ENCODE peak calls at places on chromosome 1, in nine cellular contexts. T is WTC11, S is NB4, I is AG10803, W is esophagus squamous epithelium, R is kidney epithelial cell, X is Calu3, U is heart left ventricle, N is AG09319. C is an unnamed sample.
A peak's percentile ranks its signal among the peaks of the same experiment; 100 is the strongest.

GRCh38 chr1:231209531-231209930 is 31.5 kb upstream of the GNPAT start:
- DNase-seq in S (no peak), X (no peak), R (no peak), N (no peak), T (no peak), U (no peak), W (no peak), I (no peak), C (no peak)

GRCh38 chr1:43545686-43546387 is 15.2 kb downstream of the PTPRF start:
- DNase-seq in W (no peak), X (peak; percentile 77), U (no peak), S (peak; percentile 25), N (no peak), R (no peak), T (peak; percentile 98), I (no peak), C (no peak)

GRCh38 chr1:22332166-22332717 is 119.4 kb upstream of the ZBTB40 start:
- DNase-seq in T (no peak), N (no peak), S (no peak), R (no peak), U (no peak), X (no peak), I (no peak), W (no peak), C (no peak)

GRCh38 chr1:19308509-19308907 is 3.4 kb downstream of the AKR7A2 start:
- DNase-seq in T (no peak), S (no peak), N (no peak), I (no peak), X (no peak), R (no peak), U (no peak), W (no peak), C (no peak)

GRCh38 chr1:183355181-183355580 is 63.0 kb downstream of the NMNAT2 start:
- DNase-seq in R (no peak), I (no peak), N (no peak), U (no peak), X (no peak), S (no peak), T (no peak), W (no peak), C (no peak)

GRCh38 chr1:232226197-232226681 is 403.7 kb downstream of the SIPA1L2 start:
- DNase-seq in W (no peak), S (peak; percentile 43), R (peak; percentile 39), X (no peak), U (no peak), N (peak; percentile 18), I (peak; percentile 69), T (peak; percentile 57), C (no peak)

GRCh38 chr1:172089768-172090510 is 248.6 kb downstream of the DNM3 start:
- DNase-seq in R (peak; percentile 37), T (peak; percentile 71), X (peak; percentile 83), U (peak; percentile 14), N (peak; percentile 16), W (no peak), S (peak; percentile 6), I (peak; percentile 42), C (no peak)

GRCh38 chr1:109112056-109112651 is 1.8 kb upstream of the ELAPOR1 start:
- DNase-seq in W (no peak), I (peak; percentile 61), S (peak; percentile 68), R (no peak), N (no peak), T (no peak), U (no peak), X (no peak), C (no peak)

GRCh38 chr1:185776521-185776920 is 42.3 kb downstream of the HMCN1 start:
- DNase-seq in R (no peak), X (no peak), S (no peak), T (no peak), U (no peak), N (no peak), I (peak; percentile 32), W (no peak), C (no peak)

GRCh38 chr1:246114369-246114768 is 392.7 kb downstream of the SMYD3 start:
- DNase-seq in R (no peak), W (no peak), X (no peak), T (no peak), S (no peak), N (no peak), U (no peak), I (no peak), C (no peak)

GRCh38 chr1:3393987-3394920 is 60.2 kb upstream of the ARHGEF16 start:
- DNase-seq in R (no peak), W (no peak), T (no peak), U (peak; percentile 40), I (no peak), X (no peak), N (no peak), S (no peak), C (no peak)

GRCh38 chr1:3390291-3390690 is 64.2 kb upstream of the ARHGEF16 start:
- DNase-seq in U (no peak), I (no peak), R (no peak), S (no peak), T (no peak), W (no peak), X (no peak), N (no peak), C (no peak)

GRCh38 chr1:3389093-3389833 is 65.2 kb upstream of the ARHGEF16 start:
- DNase-seq in R (no peak), S (peak; percentile 33), U (no peak), T (no peak), I (no peak), N (no peak), X (no peak), W (no peak), C (no peak)

GRCh38 chr1:3393024-3393986 is 61.2 kb upstream of the ARHGEF16 start:
- DNase-seq in X (no peak), I (no peak), R (no peak), W (no peak), T (peak; percentile 47), S (no peak), U (peak; percentile 72), N (no peak), C (no peak)

GRCh38 chr1:3391711-3392110 is 62.8 kb upstream of the ARHGEF16 start:
- DNase-seq in X (no peak), T (peak; percentile 56), I (no peak), W (no peak), N (no peak), S (no peak), U (no peak), R (no peak), C (no peak)
- TF ChIP-seq CTCF in X (no peak), T (no peak), I (no peak), W (no peak), N (no peak), S (no peak), U (no peak), R (no peak), C (no peak)

DNA sequence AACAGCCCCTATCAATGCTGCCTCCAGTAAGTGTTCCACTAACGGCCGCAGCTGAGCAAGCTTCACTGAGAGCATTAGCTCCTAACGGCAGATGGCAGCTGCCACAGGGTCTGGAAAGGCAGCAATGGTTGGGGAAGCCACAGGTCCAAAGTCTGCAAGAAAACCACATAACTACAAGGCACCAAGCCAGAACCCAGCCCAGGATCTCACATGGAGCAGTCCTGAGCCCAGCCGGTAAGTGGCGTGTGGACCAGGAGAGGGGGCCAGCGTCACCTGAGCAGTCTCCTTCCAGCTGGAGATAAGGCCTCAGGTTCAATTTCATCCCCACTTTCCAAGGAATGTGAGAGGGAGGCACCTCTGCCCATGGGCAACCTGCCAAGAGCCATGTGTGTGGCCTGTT is 13.2 kb downstream of the SYT2 start:
- DNase-seq in I (no peak), T (peak; percentile 32), X (peak; percentile 28), S (no peak), U (no peak), R (no peak), W (no peak), N (no peak), C (no peak)
- TF ChIP-seq CTCF in I (no peak), T (no peak), X (no peak), S (no peak), U (no peak), R (no peak), W (no peak), N (no peak), C (no peak)

GRCh38 chr1:9200441-9200840 is 34.1 kb upstream of the H6PD start:
- DNase-seq in N (no peak), W (no peak), U (no peak), X (no peak), S (no peak), I (peak; percentile 58), R (no peak), T (no peak), C (no peak)

GRCh38 chr1:9196129-9197040 is 38.2 kb upstream of the H6PD start:
- DNase-seq in U (peak; percentile 75), I (peak; percentile 92), R (no peak), T (peak; percentile 75), W (no peak), S (peak; percentile 89), N (no peak), X (peak; percentile 61), C (peak; percentile 59)

GRCh38 chr1:9201421-9202239 is 32.9 kb upstream of the H6PD start:
- DNase-seq in R (no peak), W (no peak), U (no peak), N (peak; percentile 49), S (peak; percentile 55), T (no peak), X (no peak), I (peak; percentile 82), C (no peak)

GRCh38 chr1:9197186-9198099 is 37.1 kb upstream of the H6PD start:
- DNase-seq in W (no peak), S (peak; percentile 54), U (no peak), N (no peak), I (no peak), X (no peak), R (no peak), T (no peak), C (no peak)

DNA sequence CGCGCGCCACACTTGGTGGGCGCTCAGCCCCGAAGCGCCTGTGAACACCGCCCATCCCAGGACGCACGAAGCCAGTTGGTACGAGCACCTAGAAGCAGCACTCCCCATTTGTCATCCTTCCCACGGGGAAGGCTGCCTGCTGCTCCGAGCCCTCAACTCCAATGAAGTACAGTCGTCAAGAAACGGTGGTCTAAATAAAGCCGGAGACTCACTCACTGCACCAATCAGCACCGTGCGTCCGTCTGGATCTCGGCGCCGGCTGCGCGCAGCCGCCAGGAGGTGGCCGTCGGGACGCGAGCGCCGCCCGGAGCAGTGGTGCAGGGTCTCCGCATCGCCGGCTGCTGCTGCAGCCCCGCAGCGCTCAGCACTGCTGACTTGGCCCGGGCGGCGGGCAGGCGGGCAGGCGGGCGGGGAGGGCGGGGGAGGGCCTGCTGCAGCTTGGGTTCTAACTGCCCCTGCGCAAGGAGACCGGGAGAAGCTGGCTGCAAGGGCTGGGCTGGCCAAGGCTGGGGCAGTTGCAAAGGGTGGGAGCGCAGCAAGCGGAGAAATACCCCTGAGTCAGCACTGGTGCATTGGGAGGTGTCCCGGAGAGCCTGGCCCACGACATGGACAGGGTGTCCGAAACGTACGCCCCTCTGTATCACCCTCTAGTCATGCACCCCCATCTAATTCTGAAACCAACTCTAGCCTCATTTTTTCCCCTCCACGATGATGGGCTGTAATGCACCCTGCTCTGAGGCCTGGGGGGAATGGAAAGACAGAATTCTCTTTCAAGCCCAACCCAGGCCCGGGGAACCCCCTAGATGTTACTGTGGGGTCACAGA is 35.8 kb upstream of the H6PD start:
- DNase-seq in U (no peak), S (peak; percentile 23), X (no peak), T (peak; percentile 71), R (no peak), I (peak; percentile 26), N (no peak), W (no peak), C (no peak)
- TF ChIP-seq CTCF in U (peak; percentile 30), S (no peak), X (no peak), T (no peak), R (no peak), I (peak; percentile 14), N (peak; percentile 19), W (peak; percentile 30), C (no peak)

GRCh38 chr1:204357551-204357950 is 2.2 kb downstream of the PLEKHA6 start:
- DNase-seq in I (no peak), S (peak; percentile 62), N (no peak), W (no peak), X (no peak), U (peak; percentile 35), R (no peak), T (no peak), C (no peak)
- TF ChIP-seq CTCF in I (no peak), S (peak; percentile 39), N (no peak), W (no peak), X (no peak), U (peak; percentile 25), R (no peak), T (no peak), C (no peak)

C was measured in CD14-positive monocyte.